ENCODE peak calls at places on chromosome 6, in four cellular contexts. A is H9, Z is H1, S is mesendoderm. L is an unnamed sample.

GRCh38 chr6:11810039-11810541 is 31.5 kb upstream of the ADTRP start:
- DNase-seq in A (no peak), Z (no peak), S (no peak), L (peak)

GRCh38 chr6:72461144-72461543 is 160.7 kb upstream of the KCNQ5 start:
- DNase-seq in A (no peak), Z (no peak), S (no peak), L (peak)

GRCh38 chr6:123777554-123777953 is 26.1 kb upstream of the NKAIN2 start:
- DNase-seq in A (no peak), Z (no peak), S (no peak), L (peak)

GRCh38 chr6:75735491-75736186 is 13.4 kb upstream of the MYO6 start:
- DNase-seq in A (no peak), Z (no peak), S (no peak), L (peak)

GRCh38 chr6:157860505-157860991 is 37.5 kb downstream of the SNX9 start:
- DNase-seq in A (no peak), Z (no peak), S (no peak), L (peak)

GRCh38 chr6:22877946-22878705 is 308.8 kb downstream of the HDGFL1 start:
- DNase-seq in A (peak), Z (no peak), S (peak), L (peak)

GRCh38 chr6:15250440-15251168 is 4.7 kb downstream of the JARID2 start:
- DNase-seq in A (no peak), Z (no peak), S (no peak), L (no peak)

GRCh38 chr6:14888575-14889000 is 357.3 kb upstream of the JARID2 start:
- DNase-seq in A (no peak), Z (no peak), S (no peak), L (no peak)

GRCh38 chr6:113299526-113299925 is 557.6 kb upstream of the MARCKS start:
- DNase-seq in A (no peak), Z (no peak), S (no peak), L (peak)

GRCh38 chr6:77073410-77073760 is 389.9 kb downstream of the HTR1B start:
- DNase-seq in A (no peak), Z (no peak), S (no peak), L (no peak)
- H4K5ac ChIP-seq in A (no peak), Z (no peak), S (no peak), L (no peak)

GRCh38 chr6:107943626-107944439 is 14.2 kb downstream of the SEC63 start:
- DNase-seq in A (no peak), Z (no peak), S (no peak), L (no peak)
- H4K5ac ChIP-seq in A (no peak), Z (no peak), S (no peak), L (no peak)

DNA sequence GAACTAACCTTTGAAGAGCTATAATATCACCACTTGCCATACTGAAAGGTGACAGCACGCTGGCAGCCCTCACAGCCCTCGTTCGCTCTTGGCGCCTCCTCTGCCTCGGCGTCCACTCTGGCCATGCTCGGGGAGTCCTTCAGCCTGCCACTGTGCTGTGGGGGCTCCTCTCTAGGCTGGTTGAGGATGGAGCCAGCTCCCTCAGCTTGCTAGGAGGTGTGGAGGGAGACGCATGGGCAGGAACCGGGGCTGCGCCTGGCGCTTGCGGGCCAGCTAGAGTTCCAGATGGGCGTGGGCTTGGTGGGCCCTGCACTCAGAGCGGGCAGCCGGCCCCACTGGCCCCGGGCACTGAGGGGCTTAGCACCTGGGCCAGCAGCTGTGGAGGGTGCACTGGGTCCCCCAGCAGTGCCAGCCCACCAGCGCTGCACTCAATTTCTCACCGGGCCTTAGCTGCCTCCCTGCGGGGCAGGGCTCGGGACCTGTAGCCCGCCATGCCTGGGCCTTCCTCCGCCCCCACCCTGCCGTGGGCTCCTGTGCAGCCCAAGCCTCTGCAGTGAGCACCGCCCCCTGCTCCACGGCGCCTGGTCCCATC is 329.7 kb downstream of the LMBRD1 start:
- DNase-seq in A (no peak), Z (no peak), S (no peak), L (no peak)
- H4K5ac ChIP-seq in A (no peak), Z (no peak), S (no peak), L (no peak)

GRCh38 chr6:137269347-137269746 is 50.2 kb upstream of the IFNGR1 start:
- DNase-seq in A (no peak), Z (no peak), S (no peak), L (no peak)

GRCh38 chr6:137269803-137270202 is 50.6 kb upstream of the IFNGR1 start:
- DNase-seq in A (no peak), Z (no peak), S (no peak), L (no peak)

GRCh38 chr6:137271245-137272183 is 52.3 kb upstream of the IFNGR1 start:
- DNase-seq in A (no peak), Z (no peak), S (peak), L (peak)

GRCh38 chr6:137266032-137266586 is 46.9 kb upstream of the IFNGR1 start:
- DNase-seq in A (no peak), Z (no peak), S (no peak), L (no peak)

GRCh38 chr6:137268911-137269310 is 49.7 kb upstream of the IFNGR1 start:
- DNase-seq in A (no peak), Z (no peak), S (no peak), L (no peak)
- H4K5ac ChIP-seq in A (no peak), Z (no peak), S (no peak), L (no peak)

GRCh38 chr6:139346392-139346791 is 28.1 kb downstream of the CITED2 start:
- DNase-seq in A (no peak), Z (no peak), S (no peak), L (no peak)
- H4K5ac ChIP-seq in A (no peak), Z (no peak), S (no peak), L (no peak)

GRCh38 chr6:91181416-91181815 is 594.5 kb upstream of the MAP3K7 start:
- DNase-seq in A (no peak), Z (no peak), S (peak), L (no peak)
- H4K5ac ChIP-seq in A (no peak), Z (no peak), S (no peak), L (no peak)

GRCh38 chr6:16930432-16930831 is 169.2 kb upstream of the ATXN1 start:
- DNase-seq in A (no peak), Z (no peak), S (no peak), L (no peak)
- H4K5ac ChIP-seq in A (no peak), Z (no peak), S (no peak), L (no peak)

DNA sequence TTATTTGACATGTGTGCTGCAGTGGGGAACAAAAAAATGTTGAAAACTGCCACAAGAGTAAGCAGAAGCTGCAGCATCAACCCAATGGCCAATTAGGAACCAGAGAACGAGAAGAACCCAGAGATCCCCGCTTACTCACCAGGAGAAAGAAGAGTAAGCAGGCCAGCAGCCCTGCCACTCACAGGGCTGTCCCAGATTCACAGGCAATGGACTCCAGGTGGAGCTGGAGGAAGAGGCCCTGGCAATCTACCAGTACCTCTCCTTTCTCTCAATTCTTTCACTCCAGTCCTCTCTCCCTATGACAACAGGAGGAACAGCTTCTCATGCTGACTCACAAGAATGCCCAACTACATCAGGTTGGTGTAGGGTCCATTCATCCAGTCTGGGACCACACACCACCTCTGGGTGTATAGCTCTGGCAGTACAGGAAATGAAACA is 19.3 kb downstream of the KIF13A start:
- DNase-seq in A (no peak), Z (no peak), S (peak), L (peak)
- H4K5ac ChIP-seq in A (no peak), Z (no peak), S (no peak), L (no peak)

GRCh38 chr6:1663511-1663910 is 53.8 kb downstream of the FOXC1 start:
- DNase-seq in A (no peak), Z (no peak), S (no peak), L (no peak)

GRCh38 chr6:1667805-1668175 is 58.1 kb downstream of the FOXC1 start:
- DNase-seq in A (no peak), Z (no peak), S (no peak), L (no peak)

GRCh38 chr6:1662532-1662931 is 52.8 kb downstream of the FOXC1 start:
- DNase-seq in A (no peak), Z (no peak), S (no peak), L (peak)

GRCh38 chr6:1667012-1667804 is 57.5 kb downstream of the FOXC1 start:
- DNase-seq in A (no peak), Z (no peak), S (no peak), L (peak)

GRCh38 chr6:1665214-1665613 is 55.5 kb downstream of the FOXC1 start:
- DNase-seq in A (no peak), Z (no peak), S (no peak), L (no peak)
- H4K5ac ChIP-seq in A (no peak), Z (no peak), S (no peak), L (peak)

DNA sequence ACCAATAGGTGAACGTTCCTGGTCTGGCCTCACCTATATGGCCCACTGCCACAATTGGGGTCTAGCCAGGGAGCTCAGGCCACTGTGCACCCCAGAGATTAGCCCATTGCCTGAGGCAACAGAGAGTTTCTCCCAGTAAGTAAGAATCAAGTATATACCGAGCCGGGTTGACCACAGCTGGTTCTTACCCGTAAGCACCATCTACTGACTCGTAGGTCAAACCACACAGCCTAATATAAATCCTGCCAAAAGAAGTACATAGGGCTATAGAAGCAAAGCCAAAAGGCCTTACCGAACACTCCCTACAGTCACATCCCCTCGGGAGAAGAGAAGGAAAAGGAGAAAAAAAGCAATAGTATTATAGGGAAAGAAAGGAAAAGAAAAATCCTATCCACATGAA is 463.6 kb upstream of the GJE1 start:
- DNase-seq in A (no peak), Z (no peak), S (no peak), L (peak)
- H4K5ac ChIP-seq in A (no peak), Z (no peak), S (no peak), L (no peak)

L was measured in IMR-90.